ENCODE peak calls at places on chromosomes 2 and 18, in six cellular contexts. One of them, this sample, is unnamed.
A peak's percentile ranks its signal among the peaks of the same experiment; 100 is the strongest.

GRCh38 chr2:173934895-173935294 is 30.3 kb downstream of the SP3 start:
- DNase-seq in GM23338: no peak
- DNase-seq in stomach: no peak
- DNase-seq in spleen: no peak
- DNase-seq in vagina: no peak
- DNase-seq in endothelial cell of umbilical vein: no peak
- DNase-seq in this sample: no peak

GRCh38 chr18:21315741-21316187 is 73.7 kb downstream of the GREB1L start:
- DNase-seq in vagina: no peak
- DNase-seq in GM23338: peak; percentile 78
- DNase-seq in endothelial cell of umbilical vein: no peak
- DNase-seq in spleen: no peak
- DNase-seq in stomach: no peak
- DNase-seq in this sample: no peak

GRCh38 chr18:32386466-32386865 is 84.2 kb downstream of the GAREM1 start:
- DNase-seq in endothelial cell of umbilical vein: no peak
- DNase-seq in stomach: no peak
- DNase-seq in vagina: no peak
- DNase-seq in spleen: no peak
- DNase-seq in GM23338: no peak
- DNase-seq in this sample: no peak

GRCh38 chr18:62523631-62524442 is 1.0 kb downstream of the ZCCHC2 start:
- DNase-seq in spleen: peak; percentile 93
- DNase-seq in endothelial cell of umbilical vein: peak; percentile 53
- DNase-seq in stomach: peak; percentile 59
- DNase-seq in vagina: no peak
- DNase-seq in GM23338: peak; percentile 70
- DNase-seq in this sample: peak; percentile 54

GRCh38 chr18:6543330-6543908 is 128.7 kb upstream of the L3MBTL4 start:
- DNase-seq in stomach: no peak
- DNase-seq in endothelial cell of umbilical vein: peak; percentile 60
- DNase-seq in spleen: no peak
- DNase-seq in vagina: no peak
- DNase-seq in GM23338: peak; percentile 64
- DNase-seq in this sample: no peak

GRCh38 chr18:59718108-59719057 is 21.2 kb upstream of the CCBE1 start:
- DNase-seq in GM23338: no peak
- DNase-seq in endothelial cell of umbilical vein: peak; percentile 7
- DNase-seq in stomach: no peak
- DNase-seq in spleen: no peak
- DNase-seq in vagina: no peak
- DNase-seq in this sample: no peak

GRCh38 chr2:231376857-231377256 is 18.7 kb upstream of the B3GNT7 start:
- DNase-seq in stomach: no peak
- DNase-seq in spleen: no peak
- DNase-seq in endothelial cell of umbilical vein: no peak
- DNase-seq in vagina: no peak
- DNase-seq in GM23338: peak; percentile 53
- DNase-seq in this sample: no peak

GRCh38 chr2:60383421-60384117 is 169.9 kb downstream of the BCL11A start:
- DNase-seq in stomach: no peak
- DNase-seq in spleen: no peak
- DNase-seq in endothelial cell of umbilical vein: no peak
- DNase-seq in GM23338: peak; percentile 17
- DNase-seq in vagina: no peak
- DNase-seq in this sample: no peak

GRCh38 chr18:48376406-48376805 is 32.8 kb downstream of the ZBTB7C start:
- DNase-seq in spleen: no peak
- DNase-seq in vagina: peak; percentile 47
- DNase-seq in endothelial cell of umbilical vein: no peak
- DNase-seq in GM23338: peak; percentile 46
- DNase-seq in stomach: no peak
- DNase-seq in this sample: no peak

GRCh38 chr2:145036421-145036901 is 516.5 kb upstream of the ZEB2 start:
- DNase-seq in vagina: no peak
- DNase-seq in stomach: no peak
- DNase-seq in GM23338: no peak
- DNase-seq in spleen: no peak
- DNase-seq in endothelial cell of umbilical vein: no peak
- DNase-seq in this sample: no peak

GRCh38 chr2:36889782-36890181 is 76.6 kb downstream of the STRN start:
- DNase-seq in vagina: no peak
- DNase-seq in spleen: no peak
- DNase-seq in endothelial cell of umbilical vein: peak; percentile 95
- DNase-seq in stomach: no peak
- DNase-seq in GM23338: no peak
- DNase-seq in this sample: no peak

GRCh38 chr2:68741805-68742306 is 7.2 kb downstream of the ARHGAP25 start:
- DNase-seq in stomach: no peak
- DNase-seq in spleen: no peak
- DNase-seq in endothelial cell of umbilical vein: no peak
- DNase-seq in GM23338: no peak
- DNase-seq in vagina: no peak
- DNase-seq in this sample: no peak

GRCh38 chr2:17628349-17629261 is 88.1 kb downstream of the VSNL1 start:
- DNase-seq in endothelial cell of umbilical vein: no peak
- DNase-seq in GM23338: no peak
- DNase-seq in spleen: no peak
- DNase-seq in stomach: no peak
- DNase-seq in vagina: no peak
- DNase-seq in this sample: no peak

GRCh38 chr2:95021847-95022246 is 3.7 kb upstream of the MAL start:
- DNase-seq in spleen: no peak
- DNase-seq in stomach: no peak
- DNase-seq in vagina: no peak
- DNase-seq in endothelial cell of umbilical vein: no peak
- DNase-seq in GM23338: no peak
- DNase-seq in this sample: no peak

GRCh38 chr2:15677141-15677911 is 85.7 kb downstream of the DDX1 start:
- DNase-seq in spleen: no peak
- DNase-seq in stomach: no peak
- DNase-seq in GM23338: no peak
- DNase-seq in endothelial cell of umbilical vein: peak; percentile 7
- DNase-seq in vagina: no peak
- DNase-seq in this sample: no peak

GRCh38 chr2:239106314-239106908 is 258.5 kb downstream of the TWIST2 start:
- DNase-seq in stomach: peak; percentile 64
- DNase-seq in endothelial cell of umbilical vein: peak; percentile 59
- DNase-seq in spleen: no peak
- DNase-seq in GM23338: peak; percentile 52
- DNase-seq in vagina: no peak
- DNase-seq in this sample: no peak

GRCh38 chr2:95043300-95043786 is 17.8 kb downstream of the MAL start:
- DNase-seq in endothelial cell of umbilical vein: no peak
- DNase-seq in stomach: peak; percentile 85
- DNase-seq in spleen: no peak
- DNase-seq in vagina: no peak
- DNase-seq in GM23338: no peak
- DNase-seq in this sample: peak; percentile 63

GRCh38 chr18:64972545-64972944 is 778.3 kb upstream of the CDH7 start:
- DNase-seq in vagina: no peak
- DNase-seq in GM23338: peak; percentile 27
- DNase-seq in spleen: no peak
- DNase-seq in stomach: no peak
- DNase-seq in endothelial cell of umbilical vein: no peak
- DNase-seq in this sample: no peak

GRCh38 chr2:135657806-135658582 is 83.7 kb upstream of the UBXN4 start:
- DNase-seq in GM23338: no peak
- DNase-seq in spleen: no peak
- DNase-seq in endothelial cell of umbilical vein: no peak
- DNase-seq in vagina: no peak
- DNase-seq in stomach: no peak
- DNase-seq in this sample: no peak

GRCh38 chr2:100215375-100215774 is 73.0 kb upstream of the AFF3 start:
- DNase-seq in endothelial cell of umbilical vein: no peak
- DNase-seq in vagina: peak; percentile 81
- DNase-seq in GM23338: no peak
- DNase-seq in stomach: no peak
- DNase-seq in spleen: no peak
- DNase-seq in this sample: no peak

GRCh38 chr2:62197017-62197586 is 1.2 kb downstream of the B3GNT2 start:
- DNase-seq in endothelial cell of umbilical vein: peak; percentile 35
- DNase-seq in stomach: no peak
- DNase-seq in GM23338: no peak
- DNase-seq in spleen: peak; percentile 89
- DNase-seq in vagina: no peak
- DNase-seq in this sample: no peak

GRCh38 chr2:3284657-3285630 is 92.7 kb downstream of the EIPR1 start:
- DNase-seq in GM23338: no peak
- DNase-seq in endothelial cell of umbilical vein: no peak
- DNase-seq in vagina: no peak
- DNase-seq in spleen: peak; percentile 48
- DNase-seq in stomach: peak; percentile 16
- DNase-seq in this sample: no peak

GRCh38 chr18:7579176-7579922 is 12.2 kb downstream of the PTPRM start:
- DNase-seq in spleen: no peak
- DNase-seq in GM23338: no peak
- DNase-seq in vagina: no peak
- DNase-seq in endothelial cell of umbilical vein: no peak
- DNase-seq in stomach: no peak
- DNase-seq in this sample: no peak

GRCh38 chr2:146576301-146576700 is 1268.5 kb upstream of the ACVR2A start:
- DNase-seq in GM23338: no peak
- DNase-seq in stomach: no peak
- DNase-seq in vagina: no peak
- DNase-seq in endothelial cell of umbilical vein: peak; percentile 25
- DNase-seq in spleen: no peak
- DNase-seq in this sample: no peak

DNA sequence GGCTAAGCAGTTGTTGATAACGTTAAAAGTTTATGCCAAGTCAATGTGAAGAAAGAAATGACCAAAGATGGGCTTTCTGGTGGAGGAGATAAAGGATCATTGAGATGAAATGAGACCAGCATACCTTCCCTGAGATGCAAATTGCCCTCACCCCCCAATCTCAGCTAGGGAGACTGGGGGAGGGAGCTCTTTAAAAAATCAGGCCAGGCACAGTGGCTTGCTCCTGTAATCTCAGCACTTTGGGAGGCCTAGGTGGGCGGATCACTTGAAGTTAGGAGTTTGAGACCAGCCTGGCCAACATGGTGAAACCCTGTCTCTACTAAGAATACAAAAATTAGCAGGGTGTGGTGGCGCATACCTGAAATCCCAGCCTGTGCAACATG is 30.9 kb upstream of the KCMF1 start:
- DNase-seq in vagina: no peak
- DNase-seq in spleen: peak; percentile 27
- DNase-seq in GM23338: peak; percentile 45
- DNase-seq in endothelial cell of umbilical vein: no peak
- DNase-seq in stomach: no peak
- DNase-seq in this sample: no peak
- H3K4me1 ChIP-seq in vagina: peaks cover 4% of the 10 kb centered on the region
- H3K4me1 ChIP-seq in spleen: peaks cover 65% of the 10 kb centered on the region
- H3K4me1 ChIP-seq in GM23338: peaks cover 20% of the 10 kb centered on the region
- H3K4me1 ChIP-seq in endothelial cell of umbilical vein: peaks cover 3% of the 10 kb centered on the region
- H3K4me1 ChIP-seq in stomach: no peaks in the 10 kb centered on the region
- H3K4me1 ChIP-seq in this sample: no peaks in the 10 kb centered on the region

GRCh38 chr2:207113403-207113802 is 52.3 kb downstream of the KLF7 start:
- DNase-seq in endothelial cell of umbilical vein: no peak
- DNase-seq in GM23338: no peak
- DNase-seq in stomach: no peak
- DNase-seq in spleen: no peak
- DNase-seq in vagina: no peak
- DNase-seq in this sample: no peak

GRCh38 chr2:207112397-207112796 is 53.4 kb downstream of the KLF7 start:
- DNase-seq in spleen: no peak
- DNase-seq in stomach: no peak
- DNase-seq in endothelial cell of umbilical vein: no peak
- DNase-seq in vagina: no peak
- DNase-seq in GM23338: no peak
- DNase-seq in this sample: no peak

GRCh38 chr2:207117668-207118067 is 48.1 kb downstream of the KLF7 start:
- DNase-seq in spleen: no peak
- DNase-seq in endothelial cell of umbilical vein: no peak
- DNase-seq in stomach: no peak
- DNase-seq in vagina: no peak
- DNase-seq in GM23338: no peak
- DNase-seq in this sample: no peak

GRCh38 chr2:207119048-207119447 is 46.7 kb downstream of the KLF7 start:
- DNase-seq in GM23338: no peak
- DNase-seq in vagina: no peak
- DNase-seq in spleen: no peak
- DNase-seq in endothelial cell of umbilical vein: no peak
- DNase-seq in stomach: no peak
- DNase-seq in this sample: no peak

GRCh38 chr2:207115715-207116364 is 49.9 kb downstream of the KLF7 start:
- DNase-seq in stomach: no peak
- DNase-seq in vagina: no peak
- DNase-seq in GM23338: peak; percentile 51
- DNase-seq in endothelial cell of umbilical vein: peak; percentile 36
- DNase-seq in spleen: no peak
- DNase-seq in this sample: no peak
- H3K27ac ChIP-seq in stomach: no peak overlapping the region
- H3K27ac ChIP-seq in vagina: no peak overlapping the region
- H3K27ac ChIP-seq in GM23338: no peak overlapping the region
- H3K27ac ChIP-seq in endothelial cell of umbilical vein: no peak overlapping the region
- H3K27ac ChIP-seq in spleen: peak overlapping the region; percentile 15
- H3K27ac ChIP-seq in this sample: no peak overlapping the region

GRCh38 chr2:202270487-202270886 is 4.9 kb downstream of the NOP58 start:
- DNase-seq in vagina: no peak
- DNase-seq in stomach: no peak
- DNase-seq in GM23338: no peak
- DNase-seq in endothelial cell of umbilical vein: no peak
- DNase-seq in spleen: no peak
- DNase-seq in this sample: no peak

GRCh38 chr2:202267495-202267894 is 1.9 kb downstream of the NOP58 start:
- DNase-seq in spleen: no peak
- DNase-seq in GM23338: no peak
- DNase-seq in stomach: no peak
- DNase-seq in vagina: no peak
- DNase-seq in endothelial cell of umbilical vein: no peak
- DNase-seq in this sample: no peak

GRCh38 chr2:202265467-202266277 is at the start of gene NOP58:
- DNase-seq in stomach: peak; percentile 92
- DNase-seq in spleen: peak; percentile 95
- DNase-seq in vagina: peak; percentile 96
- DNase-seq in endothelial cell of umbilical vein: peak; percentile 95
- DNase-seq in GM23338: peak; percentile 98
- DNase-seq in this sample: peak; percentile 89

DNA sequence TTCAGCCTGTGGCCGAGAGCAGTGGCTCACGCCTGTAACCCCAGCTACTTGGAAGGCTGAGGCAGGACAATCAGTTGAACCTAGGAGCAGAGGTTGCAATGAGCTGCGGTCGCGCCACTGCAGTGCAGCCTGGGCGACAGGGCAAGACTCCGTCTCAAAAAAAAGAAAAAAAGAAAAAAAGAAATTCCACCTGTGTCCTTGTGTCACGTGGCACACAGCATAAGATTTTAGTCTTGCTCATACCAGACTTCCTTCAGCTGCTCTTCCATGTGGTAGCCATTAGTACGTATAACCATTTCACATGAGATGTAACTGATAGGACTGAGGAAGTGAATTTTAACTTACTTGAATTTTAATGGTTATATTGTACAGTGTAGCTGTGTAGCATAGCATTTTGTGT is 4.0 kb downstream of the NOP58 start:
- DNase-seq in vagina: no peak
- DNase-seq in GM23338: no peak
- DNase-seq in stomach: no peak
- DNase-seq in spleen: no peak
- DNase-seq in endothelial cell of umbilical vein: no peak
- DNase-seq in this sample: no peak
- TF ChIP-seq POLR2AphosphoS5 in vagina: no peak
- TF ChIP-seq POLR2AphosphoS5 in GM23338: no peak
- TF ChIP-seq POLR2AphosphoS5 in stomach: no peak
- TF ChIP-seq POLR2AphosphoS5 in spleen: no peak
- TF ChIP-seq POLR2AphosphoS5 in endothelial cell of umbilical vein: no peak
- TF ChIP-seq POLR2AphosphoS5 in this sample: no peak

GRCh38 chr2:181123798-181124217 is 143.4 kb downstream of the UBE2E3 start:
- DNase-seq in GM23338: peak; percentile 14
- DNase-seq in vagina: no peak
- DNase-seq in spleen: no peak
- DNase-seq in stomach: no peak
- DNase-seq in endothelial cell of umbilical vein: peak; percentile 45
- DNase-seq in this sample: no peak
- H3K4me1 ChIP-seq in GM23338: peaks cover 12% of the 10 kb centered on the region
- H3K4me1 ChIP-seq in vagina: no peaks in the 10 kb centered on the region
- H3K4me1 ChIP-seq in spleen: peaks cover 36% of the 10 kb centered on the region
- H3K4me1 ChIP-seq in stomach: no peaks in the 10 kb centered on the region
- H3K4me1 ChIP-seq in endothelial cell of umbilical vein: peaks cover 16% of the 10 kb centered on the region
- H3K4me1 ChIP-seq in this sample: no peaks in the 10 kb centered on the region

This sample was measured in breast epithelium.